ENCODE peak calls at places on chromosomes 1 and 21, in ten cellular contexts. Y is GM20000, R is Peyer's patch, M is AG04450, B is endothelial cell, S is cardiac muscle cell, I is lung, A is brain microvascular endothelial cell, D is A673, V is AG09319. Z is an unnamed sample.

GRCh38 chr1:248858096-248858890 is 592 bp downstream of the ZNF692 start:
- DNase-seq in Y (peak), R (peak), M (no peak), B (peak), S (peak), I (peak), A (peak), D (peak), V (peak), Z (peak)

GRCh38 chr1:68120136-68120791 is 69.8 kb upstream of the DIRAS3 start:
- DNase-seq in Y (peak), R (no peak), M (peak), B (peak), S (peak), I (peak), A (peak), D (peak), V (peak), Z (peak)

GRCh38 chr1:239434181-239434580 is 47.8 kb downstream of the CHRM3 start:
- DNase-seq in Y (no peak), R (no peak), M (no peak), B (no peak), S (no peak), I (no peak), A (no peak), D (no peak), V (no peak), Z (no peak)

GRCh38 chr21:26388731-26389231 is 184.3 kb downstream of the CYYR1 start:
- DNase-seq in Y (no peak), R (no peak), M (no peak), B (no peak), S (no peak), I (no peak), A (peak), D (peak), V (no peak), Z (no peak)

GRCh38 chr1:32332290-32333079 is 3.5 kb downstream of the MARCKSL1 start:
- DNase-seq in Y (no peak), R (no peak), M (no peak), B (no peak), S (peak), I (no peak), A (no peak), D (no peak), V (no peak), Z (no peak)

GRCh38 chr1:71490432-71490831 is 409.6 kb upstream of the ZRANB2 start:
- DNase-seq in Y (no peak), R (no peak), M (no peak), B (no peak), S (no peak), I (no peak), A (no peak), D (no peak), V (no peak), Z (no peak)

GRCh38 chr1:184315254-184315653 is 71.6 kb upstream of the C1orf21 start:
- DNase-seq in Y (no peak), R (no peak), M (no peak), B (no peak), S (no peak), I (no peak), A (no peak), D (peak), V (peak), Z (no peak)

GRCh38 chr1:76035053-76035452 is 39.5 kb upstream of the ST6GALNAC3 start:
- DNase-seq in Y (no peak), R (no peak), M (no peak), B (no peak), S (no peak), I (no peak), A (peak), D (no peak), V (no peak), Z (no peak)

GRCh38 chr1:91014475-91014874 is 7.4 kb downstream of the ZNF644 start:
- DNase-seq in Y (no peak), R (no peak), M (no peak), B (no peak), S (no peak), I (no peak), A (no peak), D (no peak), V (no peak), Z (no peak)

GRCh38 chr1:58942759-58943191 is 158.9 kb upstream of the JUN start:
- DNase-seq in Y (no peak), R (no peak), M (no peak), B (no peak), S (no peak), I (no peak), A (no peak), D (no peak), V (no peak), Z (no peak)

GRCh38 chr21:45504516-45505415 is 37.5 kb downstream of the SLC19A1 start:
- DNase-seq in Y (no peak), R (no peak), M (no peak), B (no peak), S (no peak), I (no peak), A (no peak), D (no peak), V (no peak), Z (no peak)

GRCh38 chr1:19547814-19548213 is 62.5 kb upstream of the CAPZB start:
- DNase-seq in Y (no peak), R (no peak), M (no peak), B (no peak), S (no peak), I (no peak), A (no peak), D (no peak), V (no peak), Z (no peak)

GRCh38 chr1:119779869-119780356 is 11.2 kb upstream of the HMGCS2 start:
- DNase-seq in Y (no peak), R (no peak), M (no peak), B (no peak), S (no peak), I (peak), A (no peak), D (no peak), V (peak), Z (peak)

GRCh38 chr1:156281281-156282142 is 1.1 kb downstream of the SMG5 start:
- DNase-seq in Y (peak), R (no peak), M (no peak), B (no peak), S (peak), I (no peak), A (peak), D (peak), V (no peak), Z (no peak)

GRCh38 chr21:44695641-44696040 is 1.3 kb upstream of the KRTAP10-12 start:
- DNase-seq in Y (no peak), R (no peak), M (no peak), B (no peak), S (no peak), I (no peak), A (no peak), D (no peak), V (no peak), Z (no peak)

GRCh38 chr1:200207711-200208126 is 180.2 kb downstream of the NR5A2 start:
- DNase-seq in Y (peak), R (no peak), M (no peak), B (no peak), S (no peak), I (no peak), A (peak), D (no peak), V (no peak), Z (no peak)

GRCh38 chr1:10210841-10211804 is 753 bp downstream of the KIF1B start:
- DNase-seq in Y (peak), R (peak), M (peak), B (peak), S (peak), I (peak), A (peak), D (peak), V (peak), Z (peak)

GRCh38 chr1:216447898-216448568 is 24.8 kb upstream of the USH2A start:
- DNase-seq in Y (no peak), R (no peak), M (no peak), B (no peak), S (no peak), I (no peak), A (no peak), D (no peak), V (no peak), Z (no peak)

GRCh38 chr1:81582467-81582986 is 218.2 kb upstream of the ADGRL2 start:
- DNase-seq in Y (no peak), R (no peak), M (no peak), B (no peak), S (peak), I (no peak), A (peak), D (no peak), V (no peak), Z (no peak)

GRCh38 chr1:73593379-73593778 is 604.6 kb downstream of the LRRIQ3 start:
- DNase-seq in Y (no peak), R (no peak), M (peak), B (no peak), S (peak), I (peak), A (peak), D (peak), V (no peak), Z (no peak)

GRCh38 chr1:41662656-41663437 is 178.4 kb upstream of the EDN2 start:
- DNase-seq in Y (peak), R (no peak), M (no peak), B (peak), S (peak), I (peak), A (peak), D (peak), V (no peak), Z (peak)

GRCh38 chr1:211490038-211490678 is 1.8 kb downstream of the RD3 start:
- DNase-seq in Y (no peak), R (no peak), M (no peak), B (no peak), S (no peak), I (no peak), A (no peak), D (no peak), V (no peak), Z (no peak)

GRCh38 chr1:44973645-44974044 is 12.8 kb downstream of the EIF2B3 start:
- DNase-seq in Y (no peak), R (no peak), M (no peak), B (no peak), S (no peak), I (no peak), A (no peak), D (no peak), V (no peak), Z (no peak)

GRCh38 chr1:25222606-25223005 is 9.7 kb downstream of the SYF2 start:
- DNase-seq in Y (no peak), R (no peak), M (no peak), B (no peak), S (no peak), I (no peak), A (no peak), D (no peak), V (no peak), Z (no peak)

GRCh38 chr1:109280768-109281356 is 2.1 kb downstream of the PSRC1 start:
- DNase-seq in Y (no peak), R (no peak), M (no peak), B (no peak), S (no peak), I (no peak), A (no peak), D (no peak), V (no peak), Z (no peak)

GRCh38 chr1:109282497-109282951 is 421 bp downstream of the PSRC1 start:
- DNase-seq in Y (peak), R (no peak), M (no peak), B (no peak), S (no peak), I (no peak), A (no peak), D (no peak), V (no peak), Z (peak)

GRCh38 chr1:109281680-109282496 is 1.1 kb downstream of the PSRC1 start:
- DNase-seq in Y (no peak), R (no peak), M (no peak), B (no peak), S (no peak), I (no peak), A (no peak), D (no peak), V (no peak), Z (no peak)

GRCh38 chr1:109283748-109284600 is 1.0 kb upstream of the PSRC1 start:
- DNase-seq in Y (no peak), R (no peak), M (no peak), B (no peak), S (no peak), I (no peak), A (no peak), D (peak), V (no peak), Z (no peak)

DNA sequence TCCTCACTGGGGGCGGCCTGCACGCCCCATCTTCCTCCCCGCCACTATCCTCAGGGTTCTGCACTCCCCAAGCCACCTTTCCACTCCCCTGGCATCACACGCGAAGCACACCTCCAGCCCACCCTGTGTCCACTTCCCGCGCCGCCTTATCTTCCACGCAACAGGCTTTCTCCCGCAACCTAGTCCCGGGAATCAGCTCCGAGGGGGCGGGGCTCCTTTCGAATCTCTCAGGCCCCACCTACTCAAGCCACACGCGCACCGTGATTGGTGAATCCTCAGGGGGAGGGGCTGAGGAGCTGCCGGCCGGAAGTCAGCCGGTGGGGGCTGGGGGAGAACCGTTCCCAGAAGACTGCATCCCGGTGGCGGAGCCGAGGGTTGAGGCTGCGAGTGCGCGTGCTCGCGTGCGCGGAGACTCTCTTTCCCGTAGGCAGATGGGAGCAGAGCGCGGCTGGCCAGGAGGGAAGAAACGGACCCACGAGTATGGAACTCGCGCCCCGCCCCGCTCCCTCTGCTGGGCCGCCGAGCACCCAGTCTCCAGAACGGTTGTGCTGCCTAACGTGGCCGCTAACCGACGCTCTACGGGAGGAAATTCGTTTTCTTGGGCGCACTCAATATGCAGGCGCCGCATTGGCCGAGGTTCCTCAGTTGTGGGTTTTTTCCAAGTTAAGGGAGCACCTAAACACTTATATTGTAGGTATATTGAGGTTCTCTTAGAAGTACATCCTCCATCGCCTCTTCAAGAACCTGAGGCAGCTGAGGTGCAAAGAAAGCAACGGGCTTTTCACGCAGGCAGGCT is at the start of gene PSRC1:
- DNase-seq in Y (peak), R (peak), M (peak), B (peak), S (peak), I (peak), A (peak), D (peak), V (peak), Z (peak)
- TF ChIP-seq CTCF in Y (peak), R (peak), M (peak), B (no peak), S (peak), I (peak), A (peak), D (peak), V (peak), Z (peak)

DNA sequence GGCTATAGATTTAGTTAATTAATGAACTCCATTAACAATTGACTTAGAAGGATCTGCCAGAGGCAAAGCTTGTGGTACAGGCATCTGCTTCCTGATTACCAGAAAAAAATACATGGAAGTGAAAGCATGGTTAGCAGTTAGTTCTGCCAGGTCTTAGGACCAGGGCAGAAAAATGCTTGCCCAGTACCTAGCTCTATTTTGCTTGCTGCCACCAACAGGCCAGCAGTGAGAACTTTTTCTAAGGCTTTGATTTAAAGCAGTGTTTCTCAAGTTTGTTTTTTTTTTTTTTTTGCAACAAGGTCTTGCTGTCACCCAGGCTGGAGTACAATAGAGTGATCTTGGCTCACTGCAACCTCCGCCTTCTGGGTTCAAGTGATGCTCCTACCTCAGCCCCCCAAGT is 16.4 kb upstream of the MTF1 start:
- DNase-seq in Y (no peak), R (no peak), M (no peak), B (no peak), S (no peak), I (no peak), A (peak), D (no peak), V (no peak), Z (no peak)
- TF ChIP-seq CTCF in Y (no peak), R (no peak), M (peak), B (no peak), S (peak), I (no peak), A (peak), D (peak), V (no peak), Z (no peak)

GRCh38 chr21:35026617-35027557 is 22.2 kb downstream of the RUNX1 start:
- DNase-seq in Y (peak), R (peak), M (no peak), B (peak), S (peak), I (peak), A (peak), D (no peak), V (no peak), Z (peak)
- TF ChIP-seq CTCF in Y (no peak), R (no peak), M (peak), B (no peak), S (no peak), I (no peak), A (no peak), D (no peak), V (no peak), Z (no peak)

GRCh38 chr1:175742790-175743459 is 470 bp downstream of the TNR start:
- DNase-seq in Y (peak), R (no peak), M (no peak), B (peak), S (peak), I (no peak), A (peak), D (peak), V (no peak), Z (no peak)

GRCh38 chr1:175750366-175751111 is 7.1 kb upstream of the TNR start:
- DNase-seq in Y (no peak), R (no peak), M (no peak), B (no peak), S (peak), I (no peak), A (no peak), D (no peak), V (no peak), Z (no peak)

GRCh38 chr1:175749075-175749474 is 5.7 kb upstream of the TNR start:
- DNase-seq in Y (no peak), R (no peak), M (no peak), B (no peak), S (no peak), I (no peak), A (no peak), D (no peak), V (no peak), Z (no peak)

GRCh38 chr1:175744833-175745232 is 1.4 kb upstream of the TNR start:
- DNase-seq in Y (no peak), R (no peak), M (no peak), B (no peak), S (no peak), I (no peak), A (no peak), D (no peak), V (no peak), Z (no peak)
- TF ChIP-seq CTCF in Y (no peak), R (no peak), M (peak), B (peak), S (peak), I (no peak), A (no peak), D (peak), V (no peak), Z (no peak)

DNA sequence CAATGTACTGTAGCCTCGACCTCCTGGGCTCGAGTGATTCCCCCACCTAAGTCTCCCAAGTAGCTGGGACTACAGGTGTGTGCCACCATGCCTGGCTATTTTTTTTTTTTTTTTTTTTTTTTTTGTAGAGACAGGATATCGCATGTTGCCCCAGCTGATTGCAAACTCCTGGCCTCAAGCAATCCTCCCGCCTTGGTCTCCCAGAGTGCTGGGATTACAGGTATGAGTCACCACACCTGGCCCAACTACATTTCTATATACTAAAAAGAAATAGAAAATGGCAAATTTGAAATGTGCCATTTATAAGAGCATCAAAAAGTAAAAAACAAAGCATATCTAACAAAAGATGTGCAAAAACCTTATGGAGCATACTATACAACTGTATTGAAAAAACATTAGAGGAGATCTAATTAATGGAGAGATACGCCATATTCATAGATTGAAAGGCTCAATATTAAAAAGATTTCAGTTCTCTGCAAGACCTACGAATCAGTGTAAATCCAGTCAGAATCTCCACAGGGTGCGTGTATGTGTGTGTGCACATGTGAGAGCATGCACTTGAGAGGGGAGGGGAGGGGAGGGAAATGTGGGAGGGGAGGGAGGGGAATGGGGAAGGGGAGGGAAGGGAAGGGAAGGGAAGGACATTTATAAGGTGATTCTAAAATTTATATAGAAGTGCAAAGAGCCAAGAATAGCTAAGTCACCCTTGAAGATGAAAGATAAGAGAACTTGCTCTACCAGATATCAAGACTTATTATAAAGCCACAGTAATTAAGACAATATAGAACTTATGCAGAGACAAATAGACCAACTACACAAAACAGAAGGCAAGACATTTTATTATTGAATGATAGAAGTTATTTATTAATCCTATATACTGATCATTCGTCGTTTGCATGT is 15.4 kb upstream of the PADI4 start:
- DNase-seq in Y (no peak), R (no peak), M (no peak), B (no peak), S (no peak), I (no peak), A (no peak), D (no peak), V (no peak), Z (no peak)
- TF ChIP-seq CTCF in Y (no peak), R (no peak), M (no peak), B (no peak), S (no peak), I (no peak), A (no peak), D (no peak), V (no peak), Z (no peak)

Z was measured in uterus.